ENCODE peak calls at places on chromosomes 7 and 10, in ten cellular contexts. K is ascending aorta; J is stomach; Z is lower lobe of right lung; C is AG09319; F is GM13976; A is tibial nerve; N is Calu3; U is CD4-positive, alpha-beta T cell; E is hepatocyte. B is an unnamed sample.

GRCh38 chr7:77538908-77539212 is 1.8 kb downstream of the PTPN12 start:
- DNase-seq in Z (no peak), C (no peak), F (no peak), N (no peak), K (no peak), U (no peak), E (no peak), J (no peak), A (no peak), B (no peak)

GRCh38 chr7:34136698-34137097 is 231.4 kb downstream of the BMPER start:
- DNase-seq in K (no peak), J (no peak), C (no peak), E (no peak), Z (no peak), A (no peak), U (no peak), N (no peak), F (no peak), B (no peak)

GRCh38 chr10:121800831-121801230 is 127.0 kb downstream of the ATE1 start:
- DNase-seq in N (no peak), K (no peak), E (no peak), A (no peak), C (no peak), F (no peak), J (no peak), U (no peak), Z (no peak), B (no peak)

GRCh38 chr7:4734587-4735365 is 40.6 kb upstream of the AP5Z1 start:
- DNase-seq in C (no peak), N (no peak), U (no peak), E (no peak), K (no peak), J (no peak), A (no peak), Z (no peak), F (no peak), B (no peak)

GRCh38 chr7:155145477-155146255 is 75.5 kb downstream of the HTR5A start:
- DNase-seq in N (no peak), J (no peak), E (no peak), U (no peak), Z (no peak), C (no peak), K (no peak), F (no peak), A (no peak), B (no peak)

GRCh38 chr10:11468126-11468742 is 143.2 kb downstream of the USP6NL start:
- DNase-seq in A (no peak), N (no peak), Z (no peak), F (no peak), C (no peak), E (no peak), K (no peak), U (no peak), J (no peak), B (no peak)

GRCh38 chr7:92833766-92834605 is 2.4 kb downstream of the CDK6 start:
- DNase-seq in K (peak; percentile 88), F (peak; percentile 76), N (peak; percentile 88), E (peak; percentile 93), J (peak; percentile 83), A (peak; percentile 70), U (peak; percentile 42), C (peak; percentile 62), Z (peak; percentile 82), B (peak; percentile 86)

GRCh38 chr10:62050941-62051433 is 149.5 kb downstream of the ARID5B start:
- DNase-seq in J (peak; percentile 49), F (peak; percentile 33), A (no peak), N (peak; percentile 61), Z (peak; percentile 53), C (peak; percentile 70), E (peak; percentile 67), U (peak; percentile 79), K (peak; percentile 92), B (no peak)

GRCh38 chr10:79320785-79321493 is 26.3 kb upstream of the PPIF start:
- DNase-seq in Z (peak; percentile 39), F (no peak), K (no peak), A (no peak), C (peak; percentile 50), U (no peak), J (no peak), E (no peak), N (no peak), B (no peak)

GRCh38 chr10:33327750-33328149 is 6.7 kb downstream of the NRP1 start:
- DNase-seq in A (no peak), N (no peak), K (no peak), C (no peak), J (no peak), Z (no peak), U (no peak), F (no peak), E (no peak), B (no peak)
- TF ChIP-seq CTCF in A (no peak), N (no peak), K (no peak), C (peak; percentile 34), J (no peak), Z (no peak), U (no peak), F (no peak), E (peak; percentile 48), B (peak; percentile 53)

DNA sequence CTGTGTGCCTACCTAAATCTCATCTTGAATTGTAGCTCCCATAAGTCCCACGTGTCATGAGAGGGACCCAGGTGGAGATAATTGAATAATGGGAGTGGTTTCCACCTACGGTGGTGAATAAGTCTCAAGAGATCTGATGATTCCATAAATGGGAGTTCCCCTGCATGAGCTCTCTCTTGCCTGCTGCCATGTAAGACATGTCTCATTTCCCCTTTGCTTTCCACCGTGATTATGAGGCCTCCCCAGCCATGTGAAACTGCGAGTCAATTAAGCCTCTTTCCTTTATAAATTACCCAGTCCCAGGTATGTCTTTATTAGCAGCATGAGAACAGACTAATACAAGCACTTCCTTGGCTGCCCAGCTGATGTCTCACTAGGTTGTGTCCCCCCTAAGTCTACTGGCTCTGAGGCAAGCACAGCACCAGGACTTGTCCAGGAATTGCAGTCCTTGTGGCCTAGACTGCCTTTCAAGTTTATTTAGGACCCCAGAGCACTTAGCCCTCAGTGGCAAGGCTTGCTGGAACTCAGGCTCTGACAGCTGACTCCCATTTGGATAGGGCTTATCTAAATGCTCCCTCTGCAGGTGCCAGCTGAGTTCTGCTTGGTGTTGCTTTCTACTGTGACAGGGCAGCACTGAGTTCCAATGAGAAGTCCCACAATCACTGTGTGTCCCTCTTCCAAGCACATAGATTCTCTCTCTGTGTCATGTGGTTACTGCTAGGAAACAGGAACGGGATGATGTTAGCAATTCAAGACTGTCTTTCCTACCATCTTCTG is 59.0 kb upstream of the TAS2R16 start:
- DNase-seq in E (peak; percentile 14), K (no peak), C (no peak), N (peak; percentile 18), J (peak; percentile 29), Z (no peak), A (no peak), F (no peak), U (no peak), B (no peak)
- TF ChIP-seq CTCF in E (peak; percentile 19), K (no peak), C (no peak), N (no peak), J (peak; percentile 12), Z (no peak), A (no peak), F (no peak), U (no peak), B (no peak)

GRCh38 chr7:142629588-142630260 is 119.5 kb upstream of the PRSS1 start:
- DNase-seq in U (no peak), J (no peak), C (no peak), F (no peak), K (no peak), E (peak; percentile 23), N (no peak), A (no peak), Z (no peak), B (no peak)

GRCh38 chr7:142628945-142629344 is 120.3 kb upstream of the PRSS1 start:
- DNase-seq in C (no peak), Z (no peak), F (no peak), N (no peak), J (no peak), U (no peak), K (no peak), A (no peak), E (no peak), B (no peak)

GRCh38 chr7:142632291-142633134 is 116.8 kb upstream of the PRSS1 start:
- DNase-seq in Z (peak; percentile 51), C (no peak), J (peak; percentile 60), N (peak; percentile 70), K (peak; percentile 69), E (peak; percentile 79), U (peak; percentile 31), A (no peak), F (peak; percentile 80), B (peak; percentile 77)

GRCh38 chr7:142626420-142627035 is 122.7 kb upstream of the PRSS1 start:
- DNase-seq in C (no peak), N (peak; percentile 79), U (peak; percentile 64), F (peak; percentile 47), A (no peak), K (peak; percentile 67), E (peak; percentile 66), Z (no peak), J (peak; percentile 64), B (no peak)
- TF ChIP-seq CTCF in C (peak; percentile 43), N (peak; percentile 57), U (peak; percentile 54), F (peak; percentile 71), A (peak; percentile 56), K (no peak), E (peak; percentile 47), Z (peak; percentile 62), J (peak; percentile 16), B (peak; percentile 73)

GRCh38 chr10:124408357-124408756 is 10.4 kb downstream of the OAT start:
- DNase-seq in U (no peak), N (no peak), A (no peak), C (no peak), Z (no peak), J (no peak), F (no peak), K (no peak), E (no peak), B (no peak)

GRCh38 chr10:124401633-124402032 is 17.1 kb downstream of the OAT start:
- DNase-seq in F (no peak), K (no peak), A (no peak), U (no peak), Z (no peak), C (no peak), N (no peak), J (no peak), E (no peak), B (no peak)

GRCh38 chr10:124407451-124407850 is 11.3 kb downstream of the OAT start:
- DNase-seq in K (no peak), N (no peak), E (no peak), A (no peak), F (no peak), J (no peak), C (no peak), U (no peak), Z (no peak), B (no peak)

GRCh38 chr10:124402273-124402672 is 16.4 kb downstream of the OAT start:
- DNase-seq in C (no peak), K (no peak), U (no peak), F (no peak), N (no peak), A (no peak), E (no peak), Z (no peak), J (no peak), B (no peak)

DNA sequence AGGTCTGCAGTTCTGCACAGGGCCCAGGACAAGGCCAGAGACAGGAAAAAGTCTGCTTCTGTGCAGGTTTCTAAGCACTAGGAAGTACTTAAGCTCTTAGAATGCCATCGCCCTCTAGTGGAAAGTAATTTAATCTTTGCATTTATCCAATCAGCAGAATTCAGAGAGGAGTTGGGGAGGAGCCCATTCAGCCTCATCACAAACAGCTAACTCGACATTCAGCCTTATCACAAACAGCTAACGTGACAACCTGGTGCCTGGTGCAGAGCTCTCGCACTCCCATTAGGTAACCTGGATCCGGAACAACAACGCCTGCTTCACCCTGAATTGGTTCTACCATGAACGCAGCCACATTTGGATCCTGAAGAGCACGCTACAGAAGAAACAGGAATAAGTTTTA is 15.2 kb downstream of the OAT start:
- DNase-seq in C (peak; percentile 48), F (peak; percentile 77), U (peak; percentile 17), A (no peak), Z (no peak), E (peak; percentile 90), K (no peak), N (no peak), J (peak; percentile 34), B (no peak)
- TF ChIP-seq CTCF in C (peak; percentile 44), F (peak; percentile 18), U (peak; percentile 57), A (peak; percentile 62), Z (peak; percentile 53), E (peak; percentile 61), K (no peak), N (peak; percentile 21), J (peak; percentile 52), B (peak; percentile 80)